ENCODE peak calls at places on chromosome 19, in seven cellular contexts. L, Z, D, I, T, F and E are unnamed samples.

GRCh38 chr19:16325161-16325527 is 518 bp downstream of the KLF2 start:
- DNase-seq in Z (no peak), L (no peak), D (no peak), I (peak), T (peak), F (no peak), E (no peak)

GRCh38 chr19:15479391-15480345 is at the start of gene PGLYRP2:
- DNase-seq in T (no peak), I (no peak), F (no peak), L (no peak), Z (no peak), D (peak), E (no peak)

GRCh38 chr19:4676955-4677731 is 7.0 kb upstream of the MYDGF start:
- DNase-seq in T (no peak), Z (no peak), F (no peak), I (no peak), L (peak), D (peak), E (no peak)

GRCh38 chr19:47109541-47110375 is 3.8 kb downstream of the ZC3H4 start:
- DNase-seq in D (no peak), Z (no peak), I (no peak), F (no peak), T (peak), L (no peak), E (no peak)

GRCh38 chr19:7550987-7551761 is 15.7 kb downstream of the PNPLA6 start:
- DNase-seq in Z (no peak), I (no peak), L (no peak), T (no peak), D (peak), F (no peak), E (no peak)

GRCh38 chr19:45528149-45528743 is 21.0 kb downstream of the VASP start:
- DNase-seq in D (no peak), I (no peak), L (no peak), T (no peak), F (no peak), Z (no peak), E (no peak)

GRCh38 chr19:16726916-16727315 is 7.3 kb downstream of the NWD1 start:
- DNase-seq in D (no peak), T (no peak), Z (no peak), F (no peak), I (no peak), L (no peak), E (no peak)

GRCh38 chr19:18848860-18849661 is 17.3 kb downstream of the UPF1 start:
- DNase-seq in D (peak), L (peak), T (no peak), Z (no peak), I (no peak), F (no peak), E (peak)

GRCh38 chr19:56917998-56918397 is 77.5 kb upstream of the PEG3 start:
- DNase-seq in L (no peak), T (no peak), I (no peak), F (no peak), D (no peak), Z (no peak), E (no peak)

GRCh38 chr19:32289566-32290210 is 55.7 kb upstream of the ZNF507 start:
- DNase-seq in F (no peak), D (no peak), L (no peak), Z (no peak), I (no peak), T (no peak), E (no peak)

GRCh38 chr19:36420961-36421748 is 2.7 kb upstream of the ZFP82 start:
- DNase-seq in I (no peak), Z (no peak), L (no peak), F (no peak), D (peak), T (no peak), E (no peak)

GRCh38 chr19:52943884-52944643 is 18.6 kb downstream of the ZNF816 start:
- DNase-seq in L (no peak), I (no peak), F (no peak), D (no peak), Z (no peak), T (no peak), E (no peak)

GRCh38 chr19:17078920-17079709 is 3.5 kb downstream of the MYO9B start:
- DNase-seq in T (no peak), F (no peak), L (no peak), D (no peak), I (no peak), Z (no peak), E (no peak)

GRCh38 chr19:13102666-13103584 is at the start of gene LYL1:
- DNase-seq in T (peak), L (no peak), Z (no peak), D (no peak), I (no peak), F (no peak), E (no peak)

GRCh38 chr19:3358392-3358918 is 7.9 kb upstream of the NFIC start:
- DNase-seq in T (no peak), I (no peak), F (no peak), Z (no peak), L (no peak), D (no peak), E (no peak)